ENCODE peak calls at places on chromosome 13, in four cellular contexts. F, Y, X and V are unnamed samples.

GRCh38 chr13:75587679-75588078 is 38.1 kb downstream of the UCHL3 start:
- DNase-seq in F (no peak), Y (no peak), X (peak), V (peak)

GRCh38 chr13:79336971-79337370 is 69.1 kb downstream of the RBM26 start:
- DNase-seq in F (no peak), Y (no peak), X (no peak), V (no peak)

GRCh38 chr13:30581582-30581981 is 36.1 kb upstream of the USPL1 start:
- DNase-seq in F (no peak), Y (no peak), X (peak), V (no peak)

GRCh38 chr13:63910406-63910957 is 2494.8 kb upstream of the PCDH20 start:
- DNase-seq in F (peak), Y (no peak), X (peak), V (no peak)

GRCh38 chr13:90717451-90717936 is 630.0 kb upstream of the MIR17HG start:
- DNase-seq in F (no peak), Y (no peak), X (no peak), V (no peak)

GRCh38 chr13:49218493-49219051 is 1.6 kb upstream of the MLNR start:
- DNase-seq in F (peak), Y (no peak), X (no peak), V (no peak)

GRCh38 chr13:23963184-23963931 is 66.1 kb upstream of the C1QTNF9B start:
- DNase-seq in F (no peak), Y (no peak), X (no peak), V (no peak)

GRCh38 chr13:51246411-51247298 is 24.5 kb downstream of the FAM124A start:
- DNase-seq in F (peak), Y (no peak), X (no peak), V (no peak)

GRCh38 chr13:99303863-99304521 is 3.2 kb downstream of the GPR183 start:
- DNase-seq in F (no peak), Y (no peak), X (no peak), V (no peak)

GRCh38 chr13:51585234-51585672 is 991 bp downstream of the WDFY2 start:
- DNase-seq in F (no peak), Y (no peak), X (no peak), V (no peak)

GRCh38 chr13:46367622-46368327 is 19.3 kb downstream of the RUBCNL start:
- DNase-seq in F (no peak), Y (no peak), X (no peak), V (no peak)

GRCh38 chr13:98486412-98486811 is 90.5 kb downstream of the STK24 start:
- DNase-seq in F (no peak), Y (no peak), X (no peak), V (no peak)

GRCh38 chr13:51895906-51896888 is 34.4 kb downstream of the CCDC70 start:
- DNase-seq in F (peak), Y (no peak), X (peak), V (peak)

GRCh38 chr13:26534036-26534726 is 23.3 kb upstream of the WASF3 start:
- DNase-seq in F (no peak), Y (no peak), X (no peak), V (no peak)

GRCh38 chr13:105193026-105193425 is 1342.4 kb downstream of the EFNB2 start:
- DNase-seq in F (no peak), Y (no peak), X (no peak), V (no peak)

GRCh38 chr13:35693142-35693784 is 216.8 kb upstream of the MAB21L1 start:
- DNase-seq in F (no peak), Y (no peak), X (no peak), V (no peak)

GRCh38 chr13:104869501-104869900 is 1666.0 kb downstream of the EFNB2 start:
- DNase-seq in F (no peak), Y (no peak), X (no peak), V (no peak)

GRCh38 chr13:100976993-100977392 is 302.4 kb upstream of the TMTC4 start:
- DNase-seq in F (no peak), Y (no peak), X (no peak), V (no peak)

GRCh38 chr13:106083620-106084350 is 451.7 kb downstream of the EFNB2 start:
- DNase-seq in F (no peak), Y (no peak), X (peak), V (no peak)

GRCh38 chr13:24763596-24764275 is at the start of gene RNF17:
- DNase-seq in F (no peak), Y (no peak), X (no peak), V (no peak)

GRCh38 chr13:42211704-42212103 is 60.2 kb upstream of the AKAP11 start:
- DNase-seq in F (no peak), Y (no peak), X (no peak), V (no peak)

GRCh38 chr13:63595811-63596210 is 2180.2 kb upstream of the PCDH20 start:
- DNase-seq in F (no peak), Y (no peak), X (no peak), V (no peak)

GRCh38 chr13:75906315-75906714 is 270.2 kb downstream of the LMO7 start:
- DNase-seq in F (no peak), Y (no peak), X (no peak), V (no peak)

GRCh38 chr13:74005320-74006154 is 128.7 kb downstream of the KLF12 start:
- DNase-seq in F (no peak), Y (no peak), X (no peak), V (no peak)

GRCh38 chr13:87622921-87623320 is 48.2 kb upstream of the SLITRK5 start:
- DNase-seq in F (no peak), Y (no peak), X (no peak), V (no peak)

GRCh38 chr13:32720026-32720425 is 133.8 kb downstream of the PDS5B start:
- DNase-seq in F (no peak), Y (no peak), X (no peak), V (no peak)

GRCh38 chr13:49890376-49890775 is 45.8 kb downstream of the SPRYD7 start:
- DNase-seq in F (no peak), Y (no peak), X (no peak), V (no peak)

GRCh38 chr13:35874704-35875103 is 256.5 kb downstream of the DCLK1 start:
- DNase-seq in F (no peak), Y (no peak), X (no peak), V (no peak)

GRCh38 chr13:59823495-59823894 is 340.2 kb downstream of the DIAPH3 start:
- DNase-seq in F (no peak), Y (no peak), X (no peak), V (no peak)

GRCh38 chr13:53206455-53206854 is 177.8 kb downstream of the OLFM4 start:
- DNase-seq in F (no peak), Y (no peak), X (no peak), V (no peak)
- TF ChIP-seq ZNF274 in F (no peak), Y (no peak), X (no peak), V (no peak)

DNA sequence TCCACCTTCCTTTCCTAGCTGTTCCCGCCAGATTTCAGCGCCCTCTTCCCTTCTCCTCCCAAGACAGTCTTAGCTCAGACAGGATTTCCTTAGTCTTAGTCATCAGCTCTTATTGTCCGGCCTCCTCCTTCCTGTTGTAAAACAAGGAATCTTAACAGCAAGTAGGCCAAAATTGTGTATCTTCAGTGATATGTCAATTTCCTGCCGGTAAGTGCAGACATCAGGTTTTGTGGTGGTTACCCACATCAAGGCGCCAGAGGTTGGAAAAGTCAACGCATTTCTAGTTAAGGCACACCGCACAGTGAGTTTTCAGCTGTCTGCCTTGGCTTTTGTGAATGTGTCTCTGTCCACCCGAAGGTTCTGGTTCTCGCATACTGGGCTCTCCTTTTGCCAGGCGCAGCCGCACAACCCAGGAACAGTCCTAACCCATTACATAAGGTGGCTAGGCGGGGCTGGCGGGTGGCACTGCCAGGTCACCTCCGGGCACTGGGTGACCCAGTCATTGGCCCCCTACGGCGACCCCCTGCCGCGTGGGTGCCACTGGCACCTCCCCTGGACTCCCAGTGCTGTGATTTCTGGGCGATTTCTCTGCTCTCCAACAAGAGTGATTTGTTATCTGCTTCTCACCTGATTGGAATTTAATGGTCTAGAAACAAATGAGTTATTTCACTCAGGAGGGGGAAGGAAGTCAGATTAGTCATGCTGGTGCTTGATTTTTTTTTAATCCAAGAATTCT is 12.9 kb downstream of the COL4A2 start:
- DNase-seq in F (no peak), Y (no peak), X (no peak), V (no peak)
- TF ChIP-seq SUZ12 in F (no peak), Y (no peak), X (no peak), V (no peak)

GRCh38 chr13:44930280-44930679 is 59.0 kb downstream of the NUFIP1 start:
- DNase-seq in F (no peak), Y (no peak), X (no peak), V (no peak)

GRCh38 chr13:44930907-44931676 is 58.2 kb downstream of the NUFIP1 start:
- DNase-seq in F (no peak), Y (no peak), X (no peak), V (peak)

GRCh38 chr13:44932850-44933251 is 56.4 kb downstream of the NUFIP1 start:
- DNase-seq in F (no peak), Y (no peak), X (no peak), V (no peak)

GRCh38 chr13:44934724-44935123 is 54.5 kb downstream of the NUFIP1 start:
- DNase-seq in F (no peak), Y (peak), X (no peak), V (no peak)

GRCh38 chr13:44932171-44932849 is 57.0 kb downstream of the NUFIP1 start:
- DNase-seq in F (no peak), Y (no peak), X (no peak), V (no peak)
- TF ChIP-seq ZNF274 in F (no peak), Y (no peak), X (no peak), V (no peak)

GRCh38 chr13:20826301-20826700 is 52.5 kb upstream of the EEF1AKMT1 start:
- DNase-seq in F (no peak), Y (no peak), X (no peak), V (no peak)
- TF ChIP-seq SUZ12 in F (no peak), Y (no peak), X (no peak), V (no peak)